ENCODE peak calls at places on chromosomes 1 and 21, in five cellular contexts. B is endodermal cell, I is A549, T is fibroblast of lung, C is upper lobe of right lung. J is an unnamed sample.

GRCh38 chr1:51295926-51296325 is 34.4 kb downstream of the TTC39A start:
- DNase-seq in C (peak), B (no peak), T (no peak), I (no peak), J (no peak)

GRCh38 chr1:172724746-172725613 is 66.1 kb downstream of the FASLG start:
- DNase-seq in I (no peak), T (no peak), B (no peak), C (no peak), J (no peak)

GRCh38 chr1:208170252-208170651 is 73.9 kb downstream of the PLXNA2 start:
- DNase-seq in C (peak), T (no peak), I (no peak), B (no peak), J (no peak)

GRCh38 chr1:42035205-42035829 is 116.6 kb upstream of the HIVEP3 start:
- DNase-seq in B (peak), I (peak), T (peak), C (peak), J (peak)

GRCh38 chr21:24994717-24995116 is 612.6 kb downstream of the MRPL39 start:
- DNase-seq in B (no peak), I (no peak), C (no peak), T (no peak), J (no peak)

GRCh38 chr1:4175566-4176405 is 275.7 kb upstream of the C1orf174 start:
- DNase-seq in C (peak), T (no peak), I (no peak), B (no peak), J (no peak)

GRCh38 chr1:67618285-67619018 is 66.5 kb upstream of the GADD45A start:
- DNase-seq in T (peak), B (no peak), C (no peak), I (no peak), J (peak)

GRCh38 chr1:116420417-116421200 is 47.6 kb downstream of the ATP1A1 start:
- DNase-seq in B (no peak), I (no peak), T (no peak), C (no peak), J (no peak)

GRCh38 chr1:30768830-30769718 is 11.5 kb upstream of the LAPTM5 start:
- DNase-seq in I (no peak), B (no peak), T (no peak), C (no peak), J (no peak)

GRCh38 chr1:184191181-184191601 is 139.7 kb downstream of the TSEN15 start:
- DNase-seq in B (peak), T (peak), C (no peak), I (no peak), J (peak)

GRCh38 chr1:204337583-204337982 is 22.1 kb downstream of the PLEKHA6 start:
- DNase-seq in B (no peak), C (no peak), T (no peak), I (no peak), J (no peak)

GRCh38 chr1:198577444-198577843 is 37.0 kb upstream of the ATP6V1G3 start:
- DNase-seq in B (no peak), I (no peak), T (peak), C (no peak), J (peak)

GRCh38 chr1:179080866-179081695 is 789 bp upstream of the TOR3A start:
- DNase-seq in C (no peak), T (no peak), I (no peak), B (no peak), J (no peak)

GRCh38 chr1:115117303-115117702 is 28.0 kb upstream of the TSPAN2 start:
- DNase-seq in I (no peak), B (no peak), T (no peak), C (no peak), J (no peak)

GRCh38 chr1:28976254-28976653 is 61.9 kb downstream of the EPB41 start:
- DNase-seq in T (peak), I (no peak), C (no peak), B (no peak), J (no peak)

GRCh38 chr1:246428542-246429308 is 78.4 kb downstream of the SMYD3 start:
- DNase-seq in C (no peak), T (peak), B (peak), I (no peak), J (peak)

GRCh38 chr1:113931456-113931855 is 2.3 kb downstream of the HIPK1 start:
- DNase-seq in B (no peak), I (no peak), C (no peak), T (peak), J (peak)

GRCh38 chr21:37670883-37671282 is 245.4 kb downstream of the KCNJ6 start:
- DNase-seq in B (no peak), C (no peak), T (peak), I (peak), J (peak)

GRCh38 chr1:168303716-168304540 is 23.3 kb downstream of the TBX19 start:
- DNase-seq in C (no peak), T (no peak), I (no peak), B (no peak), J (no peak)

GRCh38 chr1:109975718-109976117 is 8.8 kb upstream of the AHCYL1 start:
- DNase-seq in T (peak), C (no peak), I (no peak), B (no peak), J (peak)

GRCh38 chr1:209924386-209924785 is 13.6 kb upstream of the SYT14 start:
- DNase-seq in I (no peak), B (no peak), C (no peak), T (no peak), J (no peak)

GRCh38 chr1:93061895-93062792 is 16.9 kb upstream of the MTF2 start:
- DNase-seq in C (no peak), B (peak), I (no peak), T (peak), J (peak)

GRCh38 chr1:56910441-56910985 is 55.3 kb downstream of the C8B start:
- DNase-seq in I (no peak), C (no peak), T (no peak), B (no peak), J (no peak)

GRCh38 chr21:25897383-25897782 is 162.6 kb downstream of the GABPA start:
- DNase-seq in B (no peak), I (no peak), T (no peak), C (no peak), J (no peak)

GRCh38 chr1:165635823-165636222 is 4.8 kb downstream of the MGST3 start:
- DNase-seq in C (no peak), T (no peak), B (no peak), I (no peak), J (no peak)

GRCh38 chr1:41360074-41361027 is 883 bp upstream of the FOXO6 start:
- DNase-seq in T (no peak), C (peak), B (peak), I (no peak), J (no peak)

GRCh38 chr1:4005431-4005830 is 105.4 kb upstream of the C1orf174 start:
- DNase-seq in B (no peak), T (no peak), I (no peak), C (peak), J (no peak)

GRCh38 chr21:33761104-33762036 is 119.1 kb downstream of the ITSN1 start:
- DNase-seq in B (no peak), I (peak), C (no peak), T (peak), J (peak)

GRCh38 chr1:121516279-121516967 is 331.6 kb downstream of the SRGAP2C start:
- DNase-seq in C (peak), T (no peak), B (no peak), I (no peak), J (no peak)

GRCh38 chr1:110899458-110899843 is 26.5 kb downstream of the CD53 start:
- DNase-seq in C (no peak), I (no peak), B (no peak), T (no peak), J (no peak)

GRCh38 chr21:32994305-32994704 is 31.4 kb upstream of the OLIG2 start:
- DNase-seq in C (no peak), B (no peak), T (peak), I (no peak), J (peak)

GRCh38 chr1:47699492-47700220 is 261.8 kb downstream of the FOXD2 start:
- DNase-seq in C (peak), T (no peak), B (no peak), I (no peak), J (no peak)

GRCh38 chr1:114458208-114458777 is 52.7 kb downstream of the TRIM33 start:
- DNase-seq in C (no peak), I (no peak), T (peak), B (no peak), J (peak)

GRCh38 chr1:76595024-76595423 is 272.3 kb upstream of the ST6GALNAC5 start:
- DNase-seq in B (no peak), C (no peak), I (no peak), T (no peak), J (no peak)

GRCh38 chr1:32695098-32695904 is 7.3 kb downstream of the SYNC start:
- DNase-seq in B (peak), T (peak), I (no peak), C (peak), J (peak)

GRCh38 chr1:29050141-29050540 is 73.6 kb downstream of the TMEM200B start:
- DNase-seq in T (peak), B (no peak), C (no peak), I (no peak), J (no peak)

DNA sequence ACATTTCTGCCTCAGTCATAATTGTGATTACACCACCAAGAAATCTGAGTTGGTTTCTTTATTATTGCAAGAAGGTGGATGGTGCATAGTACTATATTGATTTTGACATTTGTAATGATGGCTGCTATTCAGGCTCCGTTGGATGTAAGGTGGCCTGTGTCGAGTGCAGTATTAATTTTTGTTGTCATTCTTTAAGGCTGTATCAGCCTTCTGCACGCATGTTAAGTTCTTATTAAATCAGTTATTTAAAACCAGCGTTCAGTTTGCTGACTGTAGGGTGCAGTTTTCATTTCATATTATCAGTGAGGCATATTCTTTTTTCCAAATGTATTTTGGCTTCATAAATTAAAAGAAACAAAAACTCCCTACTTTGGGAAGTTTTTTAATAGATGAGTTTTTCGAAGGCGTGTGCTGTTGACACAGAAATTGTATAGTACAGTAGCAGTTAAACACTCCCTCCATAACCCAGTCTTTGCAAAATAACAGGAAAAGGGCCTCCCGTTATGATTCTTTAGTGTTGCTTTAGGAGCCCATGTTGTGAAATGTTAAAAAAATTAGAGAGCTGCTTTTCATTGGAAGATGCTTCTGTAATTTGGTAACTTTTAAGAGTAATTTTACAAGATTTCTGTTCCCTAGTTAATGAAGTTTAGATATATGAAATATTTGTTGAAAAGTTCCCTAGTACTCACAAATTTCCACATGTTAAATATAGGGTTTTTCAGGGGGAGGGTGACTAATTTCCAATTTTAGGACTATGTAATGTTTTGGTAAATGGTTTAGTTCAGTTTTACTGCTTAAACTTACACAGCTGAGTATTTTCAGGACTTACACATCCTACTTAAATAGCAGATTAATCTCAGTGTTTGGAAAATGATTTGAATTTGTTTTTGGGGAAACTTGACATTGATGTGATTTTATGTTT is 1.9 kb downstream of the CAMSAP2 start:
- DNase-seq in C (no peak), T (no peak), B (no peak), I (no peak), J (no peak)
- H3K27ac ChIP-seq in C (peak), T (peak), B (no peak), I (peak), J (peak)

DNA sequence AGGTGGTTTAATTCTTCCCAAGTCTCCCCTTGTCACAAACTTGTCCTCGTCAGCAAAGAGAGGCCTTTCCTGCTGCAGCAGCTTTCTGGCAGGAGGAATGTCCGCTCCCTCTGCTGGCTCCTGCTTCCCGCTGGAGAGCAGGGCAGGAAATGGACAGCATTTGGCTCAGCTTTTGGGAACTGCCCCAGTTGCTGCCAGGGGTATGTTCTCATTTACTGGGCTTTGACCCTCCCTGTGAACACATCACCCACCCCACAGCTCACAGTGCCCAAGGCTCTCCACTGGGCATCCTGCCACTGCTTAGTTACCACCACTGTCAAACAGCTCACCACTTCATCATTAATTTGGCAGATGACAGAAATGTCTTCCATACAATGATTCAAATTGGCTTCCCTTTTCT is 75.4 kb downstream of the MRPL37 start:
- DNase-seq in C (no peak), I (no peak), T (peak), B (peak), J (no peak)
- TF ChIP-seq CTCF in C (peak), I (no peak), T (peak), B (peak), J (peak)

GRCh38 chr21:44850208-44850800 is 23.2 kb downstream of the PTTG1IP start:
- DNase-seq in I (no peak), B (no peak), T (no peak), C (peak), J (no peak)
- H3K27ac ChIP-seq in I (no peak), B (no peak), T (no peak), C (no peak), J (no peak)

DNA sequence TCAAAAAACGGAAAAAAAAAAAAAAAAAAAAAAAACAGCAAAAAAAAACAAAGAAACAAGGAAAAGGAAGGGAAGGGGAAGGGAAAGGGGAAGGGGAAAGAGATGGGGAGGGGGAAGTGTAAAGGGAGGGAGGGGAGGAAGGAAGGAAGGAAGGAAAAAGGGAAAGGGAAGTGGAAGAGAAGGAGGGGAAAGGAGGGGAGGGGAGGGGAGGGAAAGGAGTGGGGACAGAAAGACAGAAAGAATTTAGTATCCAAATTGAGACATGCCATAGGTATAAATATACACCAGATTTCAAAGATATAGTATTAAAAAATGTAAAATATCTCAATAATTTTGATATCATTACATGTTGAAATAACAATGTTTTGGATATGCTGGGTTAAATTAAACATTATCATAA is 25.8 kb downstream of the ARID4B start:
- DNase-seq in T (no peak), B (no peak), I (no peak), C (no peak), J (no peak)
- TF ChIP-seq CTCF in T (no peak), B (no peak), I (no peak), C (no peak), J (no peak)

GRCh38 chr1:94981574-94981973 is 54.7 kb upstream of the CNN3 start:
- DNase-seq in B (no peak), C (no peak), T (no peak), I (no peak), J (no peak)

GRCh38 chr1:94980909-94981252 is 54.0 kb upstream of the CNN3 start:
- DNase-seq in C (no peak), T (no peak), I (no peak), B (no peak), J (no peak)

GRCh38 chr1:94983343-94983742 is 56.4 kb upstream of the CNN3 start:
- DNase-seq in I (no peak), T (peak), B (no peak), C (no peak), J (peak)

GRCh38 chr1:94980049-94980908 is 53.4 kb upstream of the CNN3 start:
- DNase-seq in I (no peak), C (no peak), T (peak), B (no peak), J (no peak)

DNA sequence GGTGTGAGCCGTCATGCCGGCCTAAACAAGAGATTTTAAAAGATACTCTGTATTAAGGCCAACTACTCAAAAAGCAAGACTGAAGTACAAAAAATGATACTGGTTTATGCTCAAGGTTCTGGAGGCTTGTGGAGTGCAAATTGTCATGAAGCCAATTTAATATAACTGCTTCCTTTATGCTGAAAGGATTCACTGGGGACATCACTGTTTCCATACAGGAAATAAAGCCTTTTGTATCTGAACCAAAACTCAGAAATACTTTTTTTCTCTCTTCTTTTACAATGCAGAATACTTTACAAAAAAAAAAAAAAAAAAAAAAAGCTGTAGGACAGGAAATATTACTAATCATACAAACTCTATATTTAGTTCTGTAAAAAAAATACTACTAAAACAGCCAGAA is 55.5 kb upstream of the CNN3 start:
- DNase-seq in B (no peak), C (no peak), I (no peak), T (no peak), J (no peak)
- H3K27ac ChIP-seq in B (no peak), C (no peak), I (no peak), T (no peak), J (no peak)

J was measured in brain microvascular endothelial cell.